ENCODE peak calls at places on chromosomes 5 and 9, in eight cellular contexts. J is body of pancreas, Z is stomach, H is lower leg skin, C is HepG2, W is A549, B is transverse colon, P is uterus. D is an unnamed sample.

GRCh38 chr5:40271476-40271875 is 408.2 kb upstream of the PTGER4 start:
- DNase-seq in J (no peak), Z (no peak), H (no peak), C (no peak), W (no peak), B (no peak), P (no peak), D (no peak)

GRCh38 chr5:135952683-135953082 is 2.1 kb downstream of the LECT2 start:
- DNase-seq in J (no peak), Z (no peak), H (no peak), C (peak), W (no peak), B (no peak), P (no peak), D (no peak)

GRCh38 chr5:149358294-149358651 is 427 bp downstream of the PCYOX1L start:
- DNase-seq in J (peak), Z (peak), H (peak), C (no peak), W (no peak), B (peak), P (peak), D (peak)

GRCh38 chr9:136821333-136822031 is 13.7 kb downstream of the RABL6 start:
- DNase-seq in J (no peak), Z (no peak), H (no peak), C (no peak), W (no peak), B (no peak), P (no peak), D (no peak)

GRCh38 chr5:178287091-178287790 is 54.6 kb upstream of the PHYKPL start:
- DNase-seq in J (no peak), Z (no peak), H (no peak), C (no peak), W (no peak), B (no peak), P (no peak), D (no peak)

GRCh38 chr9:127854169-127854833 is at the start of gene ENG:
- DNase-seq in J (peak), Z (peak), H (no peak), C (no peak), W (no peak), B (peak), P (peak), D (peak)

GRCh38 chr9:93098236-93098946 is 2.4 kb downstream of the CARD19 start:
- DNase-seq in J (peak), Z (peak), H (peak), C (peak), W (peak), B (peak), P (peak), D (peak)

GRCh38 chr5:77995793-77996409 is 219.8 kb upstream of the TBCA start:
- DNase-seq in J (no peak), Z (no peak), H (no peak), C (no peak), W (no peak), B (no peak), P (peak), D (no peak)

GRCh38 chr5:179793470-179794139 is at the start of gene LTC4S:
- DNase-seq in J (peak), Z (peak), H (peak), C (no peak), W (no peak), B (peak), P (peak), D (peak)

GRCh38 chr9:69030851-69031645 is 4.5 kb upstream of the FXN start:
- DNase-seq in J (no peak), Z (no peak), H (no peak), C (no peak), W (no peak), B (no peak), P (no peak), D (no peak)

GRCh38 chr5:1594336-1595106 is 70.8 kb upstream of the LPCAT1 start:
- DNase-seq in J (peak), Z (peak), H (peak), C (peak), W (peak), B (peak), P (peak), D (peak)

GRCh38 chr5:169251685-169252084 is 49.3 kb downstream of the SLIT3 start:
- DNase-seq in J (no peak), Z (no peak), H (no peak), C (no peak), W (no peak), B (no peak), P (no peak), D (no peak)

GRCh38 chr5:144139586-144139985 is 30.9 kb downstream of the YIPF5 start:
- DNase-seq in J (no peak), Z (no peak), H (peak), C (no peak), W (no peak), B (no peak), P (no peak), D (no peak)

GRCh38 chr9:2469681-2470141 is 151.9 kb upstream of the VLDLR start:
- DNase-seq in J (peak), Z (peak), H (no peak), C (no peak), W (no peak), B (peak), P (peak), D (peak)

GRCh38 chr5:114055810-114056476 is 305.9 kb upstream of the KCNN2 start:
- DNase-seq in J (peak), Z (no peak), H (no peak), C (no peak), W (no peak), B (no peak), P (peak), D (peak)

GRCh38 chr5:152529456-152529855 is 124.4 kb upstream of the NMUR2 start:
- DNase-seq in J (no peak), Z (no peak), H (no peak), C (no peak), W (no peak), B (no peak), P (no peak), D (no peak)

GRCh38 chr5:150632305-150633160 is 7.9 kb upstream of the SYNPO start:
- DNase-seq in J (no peak), Z (no peak), H (no peak), C (no peak), W (no peak), B (no peak), P (no peak), D (no peak)
- TF ChIP-seq POLR2A in J (no peak), Z (no peak), H (no peak), C (no peak), W (no peak), B (no peak), P (no peak), D (no peak)

DNA sequence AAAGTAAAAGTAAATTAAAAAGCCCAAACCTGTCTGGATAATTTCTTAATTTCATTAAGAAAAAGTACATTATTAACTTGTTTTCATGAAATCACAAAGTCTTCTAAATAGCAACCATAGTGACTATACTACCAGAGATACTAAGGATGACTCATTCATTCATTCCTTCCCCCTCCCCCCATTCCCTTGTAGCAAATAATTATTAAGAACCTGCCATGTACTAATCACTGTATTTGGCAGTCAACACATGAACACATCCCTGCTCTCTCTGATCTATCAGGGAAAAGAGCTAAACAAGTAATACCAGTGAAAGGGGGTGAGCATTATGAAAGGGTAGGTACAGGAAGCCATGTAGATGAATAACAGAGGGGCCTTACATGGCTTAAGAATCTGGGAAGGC is 203.9 kb downstream of the CWC27 start:
- DNase-seq in J (no peak), Z (no peak), H (no peak), C (no peak), W (no peak), B (no peak), P (no peak), D (no peak)
- H3K4me3 ChIP-seq in J (no peak), Z (no peak), H (no peak), C (no peak), W (no peak), B (no peak), P (no peak), D (no peak)

DNA sequence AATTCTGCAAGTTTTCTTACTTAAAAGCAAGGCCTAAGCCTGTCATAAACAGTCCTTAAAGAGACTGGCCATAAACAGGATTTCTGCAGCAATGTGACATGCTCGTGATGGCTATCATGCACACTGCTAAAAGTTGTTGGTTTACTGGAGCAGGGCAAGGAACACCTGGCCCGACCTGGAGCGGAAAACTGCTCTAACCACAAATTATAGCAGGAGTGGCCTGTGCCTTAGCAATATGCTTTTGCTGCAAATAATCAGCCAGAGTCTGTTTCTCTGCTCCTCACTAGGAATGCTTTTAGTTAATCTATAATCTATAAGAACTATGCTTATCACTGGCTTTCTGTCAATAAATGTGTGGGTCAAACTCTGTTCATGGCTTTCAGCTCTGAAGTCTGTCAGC is 322.9 kb upstream of the RPS23 start:
- DNase-seq in J (no peak), Z (no peak), H (no peak), C (peak), W (no peak), B (peak), P (no peak), D (no peak)
- TF ChIP-seq POLR2A in J (no peak), Z (no peak), H (no peak), C (no peak), W (no peak), B (no peak), P (no peak), D (no peak)

DNA sequence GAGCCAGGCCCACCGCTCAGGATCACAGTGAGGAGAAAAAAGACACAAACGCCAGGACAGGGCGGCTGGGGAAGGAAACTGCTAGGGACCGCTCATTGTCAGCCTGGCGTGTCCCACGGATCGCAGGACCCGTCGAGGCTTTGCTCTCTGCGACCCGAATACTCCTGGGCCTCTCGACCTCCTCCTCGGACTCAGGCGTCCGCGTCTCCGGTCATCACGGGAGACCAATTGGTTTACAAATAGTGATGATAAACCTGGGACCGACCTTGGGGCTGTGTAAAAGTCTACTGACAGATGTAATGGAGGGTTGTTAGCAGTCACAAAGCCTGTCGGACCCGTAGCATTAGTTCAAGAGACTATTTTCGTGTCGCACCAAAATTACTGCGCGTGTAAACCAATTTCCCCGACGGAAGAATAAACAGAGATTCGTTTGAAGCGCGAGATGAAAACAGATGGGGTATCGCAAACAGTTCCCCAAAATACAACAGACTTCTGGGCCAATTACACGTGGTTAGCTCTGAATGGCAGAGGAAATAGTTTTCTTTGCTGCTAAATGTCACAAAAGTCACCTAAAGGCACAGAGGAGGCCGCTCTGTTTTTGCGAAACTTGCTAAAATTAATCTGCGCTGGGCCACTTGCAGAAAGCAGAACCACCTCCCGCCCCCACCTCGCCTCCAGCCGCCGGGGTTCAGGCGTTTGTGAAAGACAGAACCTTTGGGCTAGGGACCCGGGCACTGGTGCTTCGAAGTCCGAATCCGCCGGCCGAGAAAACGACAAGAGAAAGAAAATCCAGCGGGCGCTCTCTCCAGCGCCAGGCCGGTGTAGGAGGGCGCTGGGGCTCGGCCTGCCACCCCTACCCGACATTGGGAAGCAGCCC is 67.6 kb downstream of the FOXD1 start:
- DNase-seq in J (no peak), Z (no peak), H (no peak), C (no peak), W (no peak), B (no peak), P (no peak), D (no peak)
- H3K4me3 ChIP-seq in J (no peak), Z (no peak), H (no peak), C (no peak), W (no peak), B (no peak), P (no peak), D (peak)

GRCh38 chr5:98770158-98770910 is 3.1 kb upstream of the RGMB start:
- DNase-seq in J (peak), Z (peak), H (peak), C (peak), W (no peak), B (peak), P (peak), D (peak)
- TF ChIP-seq POLR2A in J (no peak), Z (no peak), H (no peak), C (no peak), W (no peak), B (no peak), P (no peak), D (no peak)

GRCh38 chr9:76962732-76963131 is 56.7 kb upstream of the FOXB2 start:
- DNase-seq in J (no peak), Z (no peak), H (no peak), C (no peak), W (no peak), B (no peak), P (no peak), D (no peak)

GRCh38 chr9:76957258-76957657 is 51.3 kb upstream of the PRUNE2 start:
- DNase-seq in J (no peak), Z (no peak), H (no peak), C (no peak), W (no peak), B (no peak), P (no peak), D (no peak)
- H3K4me3 ChIP-seq in J (no peak), Z (no peak), H (no peak), C (no peak), W (no peak), B (no peak), P (no peak), D (no peak)

GRCh38 chr5:154459015-154459414 is 13.2 kb downstream of the SAP30L start:
- DNase-seq in J (no peak), Z (no peak), H (no peak), C (no peak), W (no peak), B (no peak), P (no peak), D (no peak)

GRCh38 chr5:154455585-154455984 is 9.8 kb downstream of the SAP30L start:
- DNase-seq in J (no peak), Z (no peak), H (no peak), C (no peak), W (no peak), B (no peak), P (no peak), D (no peak)

GRCh38 chr5:154461531-154461930 is 15.7 kb downstream of the SAP30L start:
- DNase-seq in J (no peak), Z (no peak), H (no peak), C (no peak), W (no peak), B (no peak), P (no peak), D (no peak)

GRCh38 chr5:154460172-154460571 is 14.4 kb downstream of the SAP30L start:
- DNase-seq in J (no peak), Z (no peak), H (no peak), C (no peak), W (no peak), B (no peak), P (no peak), D (no peak)

GRCh38 chr5:154456540-154456939 is 10.7 kb downstream of the SAP30L start:
- DNase-seq in J (no peak), Z (no peak), H (no peak), C (no peak), W (no peak), B (no peak), P (no peak), D (no peak)
- TF ChIP-seq POLR2A in J (no peak), Z (no peak), H (no peak), C (no peak), W (no peak), B (no peak), P (no peak), D (no peak)

D was measured in testis.